ENCODE peak calls at places on chromosomes 12 and 14, in seven cellular contexts. A is tibial artery; M is GM18507; G is hippocampal formation; D is activated effector memory CD4-positive, alpha-beta T cell treated with anti-CD3 and anti-CD28 coated beads, Interleukin-2, amount 50 U/mL, for 16 hours; J is T-helper 9 cell; I is Kasumi-1. U is an unnamed sample.

GRCh38 chr12:93698307-93699092 is 21.3 kb downstream of the CRADD start:
- DNase-seq in I (no peak), D (no peak), A (no peak), M (no peak), J (no peak), G (no peak), U (no peak)

GRCh38 chr12:57268264-57268663 is 17.3 kb upstream of the STAC3 start:
- DNase-seq in J (no peak), A (no peak), D (no peak), G (no peak), M (no peak), I (no peak), U (no peak)

GRCh38 chr12:96824838-96825236 is 82.2 kb upstream of the NEDD1 start:
- DNase-seq in G (no peak), D (no peak), A (no peak), J (no peak), I (no peak), M (no peak), U (no peak)

GRCh38 chr14:96221109-96221650 is 16.5 kb downstream of the BDKRB2 start:
- DNase-seq in I (no peak), G (no peak), M (no peak), D (no peak), J (no peak), A (no peak), U (no peak)

GRCh38 chr12:104049278-104050257 is at the start of gene GLT8D2:
- DNase-seq in G (no peak), J (no peak), D (no peak), M (no peak), A (peak), I (no peak), U (no peak)

GRCh38 chr12:52896190-52897100 is 8.4 kb downstream of the KRT8 start:
- DNase-seq in D (no peak), G (no peak), M (no peak), A (no peak), I (no peak), J (no peak), U (no peak)

GRCh38 chr12:91677556-91677955 is 468.1 kb downstream of the BTG1 start:
- DNase-seq in J (no peak), G (no peak), A (no peak), D (no peak), M (no peak), I (no peak), U (no peak)

GRCh38 chr12:64544371-64544770 is 65.9 kb upstream of the RASSF3 start:
- DNase-seq in J (no peak), D (no peak), G (no peak), A (no peak), M (no peak), I (no peak), U (no peak)

GRCh38 chr12:68267892-68268396 is 14.5 kb upstream of the IL22 start:
- DNase-seq in I (no peak), G (no peak), J (no peak), A (no peak), M (no peak), D (no peak), U (peak)

U was measured in AML-193.